ENCODE peak calls at places on chromosomes 4 and X, in eight cellular contexts. One of them, this sample, is unnamed.

GRCh38 chr4:139903845-139904244 is 238.2 kb downstream of the MGST2 start:
- DNase-seq in activated CD4-positive, alpha-beta T cell treated with anti-CD3 and anti-CD28 coated beads, Interleukin-2, amount 50 U/mL, for 24 hours: no peak
- DNase-seq in Kasumi-1: no peak
- DNase-seq in NCI-H2029: no peak
- DNase-seq in NCI-H146: no peak
- DNase-seq in ELR: peak
- DNase-seq in NCI-H1694: no peak
- DNase-seq in sigmoid colon: no peak
- DNase-seq in this sample: no peak

GRCh38 chr4:168846414-168846813 is 163.6 kb downstream of the CBR4 start:
- DNase-seq in NCI-H1694: no peak
- DNase-seq in activated CD4-positive, alpha-beta T cell treated with anti-CD3 and anti-CD28 coated beads, Interleukin-2, amount 50 U/mL, for 24 hours: no peak
- DNase-seq in ELR: no peak
- DNase-seq in NCI-H146: no peak
- DNase-seq in NCI-H2029: no peak
- DNase-seq in sigmoid colon: no peak
- DNase-seq in Kasumi-1: no peak
- DNase-seq in this sample: no peak

GRCh38 chr4:118941149-118941548 is 52.5 kb downstream of the SYNPO2 start:
- DNase-seq in sigmoid colon: peak
- DNase-seq in ELR: peak
- DNase-seq in NCI-H2029: peak
- DNase-seq in NCI-H146: no peak
- DNase-seq in Kasumi-1: no peak
- DNase-seq in activated CD4-positive, alpha-beta T cell treated with anti-CD3 and anti-CD28 coated beads, Interleukin-2, amount 50 U/mL, for 24 hours: no peak
- DNase-seq in NCI-H1694: no peak
- DNase-seq in this sample: no peak

GRCh38 chr4:963276-964225 is 9.8 kb downstream of the DGKQ start:
- DNase-seq in sigmoid colon: no peak
- DNase-seq in NCI-H146: no peak
- DNase-seq in NCI-H2029: no peak
- DNase-seq in activated CD4-positive, alpha-beta T cell treated with anti-CD3 and anti-CD28 coated beads, Interleukin-2, amount 50 U/mL, for 24 hours: no peak
- DNase-seq in NCI-H1694: no peak
- DNase-seq in Kasumi-1: no peak
- DNase-seq in ELR: no peak
- DNase-seq in this sample: no peak

GRCh38 chr4:54330896-54331295 is 101.8 kb downstream of the PDGFRA start:
- DNase-seq in NCI-H146: no peak
- DNase-seq in NCI-H1694: no peak
- DNase-seq in NCI-H2029: no peak
- DNase-seq in activated CD4-positive, alpha-beta T cell treated with anti-CD3 and anti-CD28 coated beads, Interleukin-2, amount 50 U/mL, for 24 hours: no peak
- DNase-seq in ELR: no peak
- DNase-seq in sigmoid colon: no peak
- DNase-seq in Kasumi-1: no peak
- DNase-seq in this sample: no peak

GRCh38 chr4:1126506-1126905 is 13.1 kb upstream of the RNF212 start:
- DNase-seq in sigmoid colon: no peak
- DNase-seq in NCI-H2029: no peak
- DNase-seq in NCI-H1694: no peak
- DNase-seq in ELR: no peak
- DNase-seq in Kasumi-1: no peak
- DNase-seq in activated CD4-positive, alpha-beta T cell treated with anti-CD3 and anti-CD28 coated beads, Interleukin-2, amount 50 U/mL, for 24 hours: no peak
- DNase-seq in NCI-H146: no peak
- DNase-seq in this sample: no peak

GRCh38 chr4:82217986-82218715 is 155.6 kb downstream of the HNRNPD start:
- DNase-seq in NCI-H146: peak
- DNase-seq in NCI-H1694: peak
- DNase-seq in activated CD4-positive, alpha-beta T cell treated with anti-CD3 and anti-CD28 coated beads, Interleukin-2, amount 50 U/mL, for 24 hours: no peak
- DNase-seq in Kasumi-1: peak
- DNase-seq in NCI-H2029: no peak
- DNase-seq in sigmoid colon: no peak
- DNase-seq in ELR: peak
- DNase-seq in this sample: no peak

GRCh38 chr4:3441501-3442459 is at the start of gene HGFAC:
- DNase-seq in NCI-H1694: no peak
- DNase-seq in sigmoid colon: no peak
- DNase-seq in NCI-H146: no peak
- DNase-seq in ELR: no peak
- DNase-seq in Kasumi-1: no peak
- DNase-seq in NCI-H2029: no peak
- DNase-seq in activated CD4-positive, alpha-beta T cell treated with anti-CD3 and anti-CD28 coated beads, Interleukin-2, amount 50 U/mL, for 24 hours: no peak
- DNase-seq in this sample: no peak

GRCh38 chrX:78375894-78376293 is 48.5 kb upstream of the CYSLTR1 start:
- DNase-seq in activated CD4-positive, alpha-beta T cell treated with anti-CD3 and anti-CD28 coated beads, Interleukin-2, amount 50 U/mL, for 24 hours: no peak
- DNase-seq in ELR: peak
- DNase-seq in NCI-H146: no peak
- DNase-seq in NCI-H2029: no peak
- DNase-seq in sigmoid colon: no peak
- DNase-seq in NCI-H1694: no peak
- DNase-seq in Kasumi-1: peak
- DNase-seq in this sample: no peak

GRCh38 chr4:106494066-106494465 is 125.5 kb upstream of the GIMD1 start:
- DNase-seq in sigmoid colon: no peak
- DNase-seq in Kasumi-1: no peak
- DNase-seq in ELR: peak
- DNase-seq in NCI-H2029: no peak
- DNase-seq in NCI-H146: no peak
- DNase-seq in activated CD4-positive, alpha-beta T cell treated with anti-CD3 and anti-CD28 coated beads, Interleukin-2, amount 50 U/mL, for 24 hours: no peak
- DNase-seq in NCI-H1694: no peak
- DNase-seq in this sample: no peak

GRCh38 chr4:185713272-185713671 is 98.7 kb downstream of the SORBS2 start:
- DNase-seq in sigmoid colon: no peak
- DNase-seq in Kasumi-1: no peak
- DNase-seq in activated CD4-positive, alpha-beta T cell treated with anti-CD3 and anti-CD28 coated beads, Interleukin-2, amount 50 U/mL, for 24 hours: no peak
- DNase-seq in NCI-H1694: no peak
- DNase-seq in NCI-H2029: no peak
- DNase-seq in NCI-H146: no peak
- DNase-seq in ELR: peak
- DNase-seq in this sample: no peak

GRCh38 chr4:113784497-113785254 is 23.1 kb upstream of the CAMK2D start:
- DNase-seq in ELR: peak
- DNase-seq in NCI-H2029: no peak
- DNase-seq in NCI-H1694: no peak
- DNase-seq in sigmoid colon: no peak
- DNase-seq in NCI-H146: no peak
- DNase-seq in Kasumi-1: peak
- DNase-seq in activated CD4-positive, alpha-beta T cell treated with anti-CD3 and anti-CD28 coated beads, Interleukin-2, amount 50 U/mL, for 24 hours: no peak
- DNase-seq in this sample: peak

GRCh38 chr4:2341261-2341841 is 77.1 kb downstream of the ZFYVE28 start:
- DNase-seq in ELR: no peak
- DNase-seq in NCI-H2029: no peak
- DNase-seq in Kasumi-1: no peak
- DNase-seq in NCI-H146: no peak
- DNase-seq in NCI-H1694: no peak
- DNase-seq in sigmoid colon: peak
- DNase-seq in activated CD4-positive, alpha-beta T cell treated with anti-CD3 and anti-CD28 coated beads, Interleukin-2, amount 50 U/mL, for 24 hours: no peak
- DNase-seq in this sample: no peak

GRCh38 chrX:31279359-31279758 is 207.5 kb upstream of the FTHL17 start:
- DNase-seq in NCI-H2029: no peak
- DNase-seq in Kasumi-1: no peak
- DNase-seq in activated CD4-positive, alpha-beta T cell treated with anti-CD3 and anti-CD28 coated beads, Interleukin-2, amount 50 U/mL, for 24 hours: no peak
- DNase-seq in NCI-H1694: no peak
- DNase-seq in ELR: peak
- DNase-seq in sigmoid colon: no peak
- DNase-seq in NCI-H146: no peak
- DNase-seq in this sample: no peak

GRCh38 chr4:127965803-127966175 is 583 bp downstream of the ABHD18 start:
- DNase-seq in Kasumi-1: peak
- DNase-seq in activated CD4-positive, alpha-beta T cell treated with anti-CD3 and anti-CD28 coated beads, Interleukin-2, amount 50 U/mL, for 24 hours: peak
- DNase-seq in NCI-H2029: peak
- DNase-seq in NCI-H1694: peak
- DNase-seq in ELR: peak
- DNase-seq in NCI-H146: peak
- DNase-seq in sigmoid colon: peak
- DNase-seq in this sample: no peak

GRCh38 chrX:25548806-25549205 is 533.0 kb upstream of the ARX start:
- DNase-seq in NCI-H1694: no peak
- DNase-seq in NCI-H146: no peak
- DNase-seq in activated CD4-positive, alpha-beta T cell treated with anti-CD3 and anti-CD28 coated beads, Interleukin-2, amount 50 U/mL, for 24 hours: no peak
- DNase-seq in sigmoid colon: no peak
- DNase-seq in NCI-H2029: no peak
- DNase-seq in Kasumi-1: no peak
- DNase-seq in ELR: no peak
- DNase-seq in this sample: no peak

GRCh38 chr4:26239796-26240195 is 81.0 kb upstream of the RBPJ start:
- DNase-seq in Kasumi-1: no peak
- DNase-seq in NCI-H2029: no peak
- DNase-seq in activated CD4-positive, alpha-beta T cell treated with anti-CD3 and anti-CD28 coated beads, Interleukin-2, amount 50 U/mL, for 24 hours: no peak
- DNase-seq in NCI-H146: no peak
- DNase-seq in sigmoid colon: no peak
- DNase-seq in NCI-H1694: no peak
- DNase-seq in ELR: no peak
- DNase-seq in this sample: no peak

GRCh38 chr4:96352051-96352517 is 512.2 kb downstream of the PDHA2 start:
- DNase-seq in ELR: no peak
- DNase-seq in sigmoid colon: no peak
- DNase-seq in Kasumi-1: peak
- DNase-seq in NCI-H2029: no peak
- DNase-seq in activated CD4-positive, alpha-beta T cell treated with anti-CD3 and anti-CD28 coated beads, Interleukin-2, amount 50 U/mL, for 24 hours: no peak
- DNase-seq in NCI-H1694: no peak
- DNase-seq in NCI-H146: no peak
- DNase-seq in this sample: no peak

GRCh38 chr4:7089211-7089964 is 21.5 kb upstream of the GRPEL1 start:
- DNase-seq in NCI-H2029: no peak
- DNase-seq in ELR: no peak
- DNase-seq in sigmoid colon: no peak
- DNase-seq in Kasumi-1: no peak
- DNase-seq in NCI-H1694: no peak
- DNase-seq in activated CD4-positive, alpha-beta T cell treated with anti-CD3 and anti-CD28 coated beads, Interleukin-2, amount 50 U/mL, for 24 hours: no peak
- DNase-seq in NCI-H146: no peak
- DNase-seq in this sample: no peak

GRCh38 chrX:71870337-71871098 is 40.1 kb upstream of the NHSL2 start:
- DNase-seq in sigmoid colon: no peak
- DNase-seq in activated CD4-positive, alpha-beta T cell treated with anti-CD3 and anti-CD28 coated beads, Interleukin-2, amount 50 U/mL, for 24 hours: no peak
- DNase-seq in NCI-H146: no peak
- DNase-seq in ELR: peak
- DNase-seq in NCI-H2029: no peak
- DNase-seq in Kasumi-1: no peak
- DNase-seq in NCI-H1694: peak
- DNase-seq in this sample: no peak

GRCh38 chrX:24341795-24342194 is 18.6 kb upstream of the SUPT20HL1 start:
- DNase-seq in Kasumi-1: no peak
- DNase-seq in sigmoid colon: no peak
- DNase-seq in NCI-H1694: no peak
- DNase-seq in activated CD4-positive, alpha-beta T cell treated with anti-CD3 and anti-CD28 coated beads, Interleukin-2, amount 50 U/mL, for 24 hours: no peak
- DNase-seq in ELR: peak
- DNase-seq in NCI-H2029: no peak
- DNase-seq in NCI-H146: no peak
- DNase-seq in this sample: no peak

GRCh38 chr4:90515191-90515590 is 388.0 kb downstream of the CCSER1 start:
- DNase-seq in Kasumi-1: no peak
- DNase-seq in NCI-H1694: no peak
- DNase-seq in activated CD4-positive, alpha-beta T cell treated with anti-CD3 and anti-CD28 coated beads, Interleukin-2, amount 50 U/mL, for 24 hours: no peak
- DNase-seq in NCI-H146: no peak
- DNase-seq in NCI-H2029: no peak
- DNase-seq in sigmoid colon: no peak
- DNase-seq in ELR: no peak
- DNase-seq in this sample: no peak

GRCh38 chrX:150306002-150306401 is 57.1 kb upstream of the MAMLD1 start:
- DNase-seq in ELR: no peak
- DNase-seq in activated CD4-positive, alpha-beta T cell treated with anti-CD3 and anti-CD28 coated beads, Interleukin-2, amount 50 U/mL, for 24 hours: no peak
- DNase-seq in NCI-H146: no peak
- DNase-seq in sigmoid colon: no peak
- DNase-seq in NCI-H2029: no peak
- DNase-seq in Kasumi-1: no peak
- DNase-seq in NCI-H1694: no peak
- DNase-seq in this sample: no peak

GRCh38 chrX:32966956-32967355 is 244.4 kb downstream of the DMD start:
- DNase-seq in NCI-H146: no peak
- DNase-seq in activated CD4-positive, alpha-beta T cell treated with anti-CD3 and anti-CD28 coated beads, Interleukin-2, amount 50 U/mL, for 24 hours: no peak
- DNase-seq in Kasumi-1: no peak
- DNase-seq in sigmoid colon: no peak
- DNase-seq in NCI-H1694: no peak
- DNase-seq in NCI-H2029: no peak
- DNase-seq in ELR: no peak
- DNase-seq in this sample: no peak

GRCh38 chrX:103100484-103100883 is 7.5 kb upstream of the NXF3 start:
- DNase-seq in NCI-H2029: no peak
- DNase-seq in activated CD4-positive, alpha-beta T cell treated with anti-CD3 and anti-CD28 coated beads, Interleukin-2, amount 50 U/mL, for 24 hours: no peak
- DNase-seq in NCI-H1694: no peak
- DNase-seq in sigmoid colon: no peak
- DNase-seq in ELR: no peak
- DNase-seq in Kasumi-1: no peak
- DNase-seq in NCI-H146: no peak
- DNase-seq in this sample: no peak

GRCh38 chr4:121408-122084 is 2.8 kb upstream of the ZNF718 start:
- DNase-seq in NCI-H146: no peak
- DNase-seq in Kasumi-1: peak
- DNase-seq in NCI-H2029: no peak
- DNase-seq in activated CD4-positive, alpha-beta T cell treated with anti-CD3 and anti-CD28 coated beads, Interleukin-2, amount 50 U/mL, for 24 hours: no peak
- DNase-seq in ELR: no peak
- DNase-seq in NCI-H1694: no peak
- DNase-seq in sigmoid colon: no peak
- DNase-seq in this sample: no peak

This sample was measured in smooth muscle cell of the brain vasculature.